ENCODE peak calls at places on chromosomes 12 and 14, in ten cellular contexts. One of them, this sample, is unnamed.

GRCh38 chr12:124993568-124994434 is at the start of gene BRI3BP:
- DNase-seq in iPS DF 6.9: no peak
- DNase-seq in COR-L47: peak; percentile 42
- DNase-seq in LoVo: peak; percentile 82
- DNase-seq in activated gamma-delta T cell treated with Interleukin-2 at 50 U/mL for 16 hours: peak; percentile 61
- DNase-seq in H1: no peak
- DNase-seq in fibroblast of mammary gland: peak; percentile 41
- DNase-seq in CD8-positive, alpha-beta memory T cell: peak; percentile 72
- DNase-seq in NCI-H748 treated with DMSO at 0.1 percent for 48 hours: peak; percentile 44
- DNase-seq in HFF-Myc: no peak
- DNase-seq in this sample: peak; percentile 22

GRCh38 chr14:24367506-24368214 is at the start of gene NFATC4:
- DNase-seq in NCI-H748 treated with DMSO at 0.1 percent for 48 hours: no peak
- DNase-seq in COR-L47: peak; percentile 78
- DNase-seq in LoVo: no peak
- DNase-seq in HFF-Myc: peak; percentile 96
- DNase-seq in iPS DF 6.9: peak; percentile 90
- DNase-seq in activated gamma-delta T cell treated with Interleukin-2 at 50 U/mL for 16 hours: no peak
- DNase-seq in fibroblast of mammary gland: peak; percentile 96
- DNase-seq in CD8-positive, alpha-beta memory T cell: no peak
- DNase-seq in H1: no peak
- DNase-seq in this sample: peak; percentile 72

GRCh38 chr14:95675486-95675885 is 10.7 kb upstream of the TCL1B start:
- DNase-seq in fibroblast of mammary gland: no peak
- DNase-seq in activated gamma-delta T cell treated with Interleukin-2 at 50 U/mL for 16 hours: no peak
- DNase-seq in COR-L47: peak; percentile 81
- DNase-seq in iPS DF 6.9: no peak
- DNase-seq in HFF-Myc: no peak
- DNase-seq in LoVo: no peak
- DNase-seq in H1: no peak
- DNase-seq in NCI-H748 treated with DMSO at 0.1 percent for 48 hours: peak; percentile 71
- DNase-seq in CD8-positive, alpha-beta memory T cell: no peak
- DNase-seq in this sample: no peak

GRCh38 chr12:50282581-50283229 is 615 bp downstream of the LIMA1 start:
- DNase-seq in iPS DF 6.9: no peak
- DNase-seq in H1: no peak
- DNase-seq in activated gamma-delta T cell treated with Interleukin-2 at 50 U/mL for 16 hours: no peak
- DNase-seq in HFF-Myc: no peak
- DNase-seq in LoVo: peak; percentile 34
- DNase-seq in NCI-H748 treated with DMSO at 0.1 percent for 48 hours: peak; percentile 13
- DNase-seq in fibroblast of mammary gland: peak; percentile 39
- DNase-seq in CD8-positive, alpha-beta memory T cell: no peak
- DNase-seq in COR-L47: no peak
- DNase-seq in this sample: no peak

GRCh38 chr14:31510222-31510621 is 22.4 kb upstream of the GPR33 start:
- DNase-seq in fibroblast of mammary gland: peak; percentile 18
- DNase-seq in H1: no peak
- DNase-seq in COR-L47: peak; percentile 27
- DNase-seq in LoVo: peak; percentile 49
- DNase-seq in NCI-H748 treated with DMSO at 0.1 percent for 48 hours: peak; percentile 35
- DNase-seq in CD8-positive, alpha-beta memory T cell: no peak
- DNase-seq in activated gamma-delta T cell treated with Interleukin-2 at 50 U/mL for 16 hours: no peak
- DNase-seq in HFF-Myc: no peak
- DNase-seq in iPS DF 6.9: no peak
- DNase-seq in this sample: no peak

GRCh38 chr14:100895411-100895810 is 8.1 kb downstream of the RTL1 start:
- DNase-seq in COR-L47: no peak
- DNase-seq in activated gamma-delta T cell treated with Interleukin-2 at 50 U/mL for 16 hours: no peak
- DNase-seq in NCI-H748 treated with DMSO at 0.1 percent for 48 hours: no peak
- DNase-seq in iPS DF 6.9: no peak
- DNase-seq in CD8-positive, alpha-beta memory T cell: no peak
- DNase-seq in HFF-Myc: no peak
- DNase-seq in LoVo: no peak
- DNase-seq in H1: no peak
- DNase-seq in fibroblast of mammary gland: no peak
- DNase-seq in this sample: no peak

GRCh38 chr14:63840981-63841380 is 11.8 kb upstream of the SYNE2 start:
- DNase-seq in NCI-H748 treated with DMSO at 0.1 percent for 48 hours: no peak
- DNase-seq in COR-L47: no peak
- DNase-seq in CD8-positive, alpha-beta memory T cell: peak; percentile 78
- DNase-seq in H1: no peak
- DNase-seq in HFF-Myc: no peak
- DNase-seq in fibroblast of mammary gland: no peak
- DNase-seq in LoVo: no peak
- DNase-seq in activated gamma-delta T cell treated with Interleukin-2 at 50 U/mL for 16 hours: peak; percentile 73
- DNase-seq in iPS DF 6.9: no peak
- DNase-seq in this sample: no peak

GRCh38 chr14:88630565-88630964 is 67.7 kb downstream of the ZC3H14 start:
- DNase-seq in NCI-H748 treated with DMSO at 0.1 percent for 48 hours: no peak
- DNase-seq in activated gamma-delta T cell treated with Interleukin-2 at 50 U/mL for 16 hours: no peak
- DNase-seq in H1: no peak
- DNase-seq in fibroblast of mammary gland: peak; percentile 46
- DNase-seq in CD8-positive, alpha-beta memory T cell: no peak
- DNase-seq in iPS DF 6.9: no peak
- DNase-seq in HFF-Myc: no peak
- DNase-seq in LoVo: no peak
- DNase-seq in COR-L47: no peak
- DNase-seq in this sample: no peak

GRCh38 chr12:5912437-5913334 is 32.4 kb downstream of the ANO2 start:
- DNase-seq in NCI-H748 treated with DMSO at 0.1 percent for 48 hours: no peak
- DNase-seq in H1: peak; percentile 51
- DNase-seq in HFF-Myc: no peak
- DNase-seq in fibroblast of mammary gland: no peak
- DNase-seq in CD8-positive, alpha-beta memory T cell: no peak
- DNase-seq in LoVo: no peak
- DNase-seq in iPS DF 6.9: peak; percentile 64
- DNase-seq in COR-L47: no peak
- DNase-seq in activated gamma-delta T cell treated with Interleukin-2 at 50 U/mL for 16 hours: no peak
- DNase-seq in this sample: no peak

GRCh38 chr14:89420502-89420901 is 3.5 kb upstream of the FOXN3 start:
- DNase-seq in iPS DF 6.9: no peak
- DNase-seq in CD8-positive, alpha-beta memory T cell: no peak
- DNase-seq in NCI-H748 treated with DMSO at 0.1 percent for 48 hours: peak; percentile 86
- DNase-seq in H1: no peak
- DNase-seq in COR-L47: peak; percentile 46
- DNase-seq in activated gamma-delta T cell treated with Interleukin-2 at 50 U/mL for 16 hours: no peak
- DNase-seq in LoVo: no peak
- DNase-seq in HFF-Myc: no peak
- DNase-seq in fibroblast of mammary gland: no peak
- DNase-seq in this sample: no peak

GRCh38 chr14:73753043-73753886 is 39.1 kb upstream of the PNMA1 start:
- DNase-seq in NCI-H748 treated with DMSO at 0.1 percent for 48 hours: no peak
- DNase-seq in LoVo: peak; percentile 58
- DNase-seq in fibroblast of mammary gland: no peak
- DNase-seq in H1: no peak
- DNase-seq in CD8-positive, alpha-beta memory T cell: peak; percentile 65
- DNase-seq in COR-L47: no peak
- DNase-seq in HFF-Myc: no peak
- DNase-seq in activated gamma-delta T cell treated with Interleukin-2 at 50 U/mL for 16 hours: no peak
- DNase-seq in iPS DF 6.9: no peak
- DNase-seq in this sample: no peak

GRCh38 chr12:65668981-65669695 is 155.1 kb upstream of the HMGA2 start:
- DNase-seq in CD8-positive, alpha-beta memory T cell: no peak
- DNase-seq in iPS DF 6.9: no peak
- DNase-seq in fibroblast of mammary gland: peak; percentile 37
- DNase-seq in H1: no peak
- DNase-seq in activated gamma-delta T cell treated with Interleukin-2 at 50 U/mL for 16 hours: no peak
- DNase-seq in LoVo: no peak
- DNase-seq in HFF-Myc: no peak
- DNase-seq in NCI-H748 treated with DMSO at 0.1 percent for 48 hours: no peak
- DNase-seq in COR-L47: no peak
- DNase-seq in this sample: no peak

GRCh38 chr12:26496170-26496569 is 300.8 kb downstream of the SSPN start:
- DNase-seq in LoVo: no peak
- DNase-seq in CD8-positive, alpha-beta memory T cell: no peak
- DNase-seq in fibroblast of mammary gland: peak; percentile 4
- DNase-seq in iPS DF 6.9: no peak
- DNase-seq in HFF-Myc: no peak
- DNase-seq in H1: no peak
- DNase-seq in activated gamma-delta T cell treated with Interleukin-2 at 50 U/mL for 16 hours: no peak
- DNase-seq in COR-L47: no peak
- DNase-seq in NCI-H748 treated with DMSO at 0.1 percent for 48 hours: no peak
- DNase-seq in this sample: no peak

GRCh38 chr14:90091393-90091792 is 29.6 kb downstream of the KCNK13 start:
- DNase-seq in H1: no peak
- DNase-seq in activated gamma-delta T cell treated with Interleukin-2 at 50 U/mL for 16 hours: no peak
- DNase-seq in LoVo: no peak
- DNase-seq in COR-L47: peak; percentile 54
- DNase-seq in NCI-H748 treated with DMSO at 0.1 percent for 48 hours: no peak
- DNase-seq in HFF-Myc: no peak
- DNase-seq in fibroblast of mammary gland: peak; percentile 44
- DNase-seq in iPS DF 6.9: no peak
- DNase-seq in CD8-positive, alpha-beta memory T cell: no peak
- DNase-seq in this sample: no peak

GRCh38 chr14:68853749-68854148 is 60.9 kb upstream of the ZFP36L1 start:
- DNase-seq in LoVo: no peak
- DNase-seq in HFF-Myc: no peak
- DNase-seq in fibroblast of mammary gland: no peak
- DNase-seq in CD8-positive, alpha-beta memory T cell: no peak
- DNase-seq in H1: no peak
- DNase-seq in activated gamma-delta T cell treated with Interleukin-2 at 50 U/mL for 16 hours: no peak
- DNase-seq in NCI-H748 treated with DMSO at 0.1 percent for 48 hours: no peak
- DNase-seq in iPS DF 6.9: no peak
- DNase-seq in COR-L47: no peak
- DNase-seq in this sample: no peak

GRCh38 chr12:57133916-57134315 is 5.6 kb downstream of the LRP1 start:
- DNase-seq in activated gamma-delta T cell treated with Interleukin-2 at 50 U/mL for 16 hours: no peak
- DNase-seq in HFF-Myc: no peak
- DNase-seq in iPS DF 6.9: no peak
- DNase-seq in LoVo: no peak
- DNase-seq in CD8-positive, alpha-beta memory T cell: peak; percentile 3
- DNase-seq in fibroblast of mammary gland: no peak
- DNase-seq in COR-L47: no peak
- DNase-seq in NCI-H748 treated with DMSO at 0.1 percent for 48 hours: no peak
- DNase-seq in H1: no peak
- DNase-seq in this sample: no peak

GRCh38 chr14:60204104-60204842 is 39.1 kb upstream of the DHRS7 start:
- DNase-seq in H1: no peak
- DNase-seq in COR-L47: peak; percentile 54
- DNase-seq in iPS DF 6.9: no peak
- DNase-seq in fibroblast of mammary gland: no peak
- DNase-seq in activated gamma-delta T cell treated with Interleukin-2 at 50 U/mL for 16 hours: no peak
- DNase-seq in CD8-positive, alpha-beta memory T cell: no peak
- DNase-seq in LoVo: no peak
- DNase-seq in NCI-H748 treated with DMSO at 0.1 percent for 48 hours: peak; percentile 82
- DNase-seq in HFF-Myc: no peak
- DNase-seq in this sample: no peak

GRCh38 chr14:29754134-29754533 is 173.5 kb downstream of the PRKD1 start:
- DNase-seq in iPS DF 6.9: no peak
- DNase-seq in HFF-Myc: no peak
- DNase-seq in LoVo: no peak
- DNase-seq in CD8-positive, alpha-beta memory T cell: no peak
- DNase-seq in COR-L47: no peak
- DNase-seq in activated gamma-delta T cell treated with Interleukin-2 at 50 U/mL for 16 hours: no peak
- DNase-seq in NCI-H748 treated with DMSO at 0.1 percent for 48 hours: no peak
- DNase-seq in H1: no peak
- DNase-seq in fibroblast of mammary gland: no peak
- DNase-seq in this sample: no peak

This sample was measured in NCI-H2107.